ENCODE peak calls at places on chromosomes 4 and X, in four cellular contexts. X, Q, U and S are unnamed samples.

GRCh38 chr4:73703320-73703719 is 37.0 kb upstream of the CXCL8 start:
- DNase-seq in X (no peak), Q (no peak), U (no peak), S (no peak)

GRCh38 chr4:37561803-37562207 is 124.4 kb downstream of the RELL1 start:
- DNase-seq in X (no peak), Q (no peak), U (peak; percentile 4), S (peak; percentile 94)

GRCh38 chrX:101078716-101079115 is at the start of gene TMEM35A:
- DNase-seq in X (no peak), Q (peak; percentile 46), U (peak; percentile 49), S (no peak)

GRCh38 chrX:23699636-23700194 is 32.4 kb downstream of the PRDX4 start:
- DNase-seq in X (no peak), Q (peak; percentile 84), U (no peak), S (peak; percentile 31)

GRCh38 chr4:53916431-53916889 is 147.9 kb downstream of the CHIC2 start:
- DNase-seq in X (no peak), Q (no peak), U (no peak), S (peak; percentile 40)

GRCh38 chr4:152951348-152951747 is 15.2 kb downstream of the FHDC1 start:
- DNase-seq in X (no peak), Q (no peak), U (no peak), S (no peak)

GRCh38 chr4:121711263-121712000 is 14.7 kb upstream of the ANXA5 start:
- DNase-seq in X (peak; percentile 86), Q (peak; percentile 96), U (peak; percentile 96), S (peak; percentile 90)

GRCh38 chr4:8728536-8729407 is 136.2 kb downstream of the CPZ start:
- DNase-seq in X (no peak), Q (peak; percentile 12), U (no peak), S (no peak)

GRCh38 chr4:54487491-54487890 is 170.3 kb upstream of the KIT start:
- DNase-seq in X (no peak), Q (no peak), U (no peak), S (peak; percentile 80)

GRCh38 chr4:183918696-183919095 is 13.6 kb downstream of the STOX2 start:
- DNase-seq in X (no peak), Q (no peak), U (no peak), S (no peak)
- H2AFZ ChIP-seq in X (no peak overlapping the region), Q (no peak overlapping the region), U (no peak overlapping the region), S (no peak overlapping the region)

GRCh38 chr4:7303561-7303960 is 111.2 kb downstream of the SORCS2 start:
- DNase-seq in X (no peak), Q (no peak), U (no peak), S (no peak)
- H3K4me2 ChIP-seq in X (no peak overlapping the region), Q (no peak overlapping the region), U (no peak overlapping the region), S (no peak overlapping the region)

DNA sequence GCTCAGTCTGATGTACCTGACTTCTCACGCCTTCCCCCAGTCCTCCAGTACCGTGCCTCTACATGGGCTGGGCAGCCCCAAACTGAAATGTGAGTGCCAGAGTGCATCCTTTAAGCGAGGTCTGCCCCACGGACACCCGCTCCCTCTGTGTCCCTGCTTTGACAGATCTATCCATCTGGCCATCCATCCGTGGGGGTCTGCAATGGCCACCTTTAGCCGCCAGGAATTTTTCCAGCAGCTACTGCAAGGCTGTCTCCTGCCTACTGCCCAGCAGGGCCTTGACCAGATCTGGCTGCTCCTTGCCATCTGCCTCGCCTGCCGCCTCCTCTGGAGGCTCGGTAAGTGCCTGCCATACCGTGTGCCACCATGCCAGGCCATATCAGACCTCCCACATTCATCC is 827 bp downstream of the PORCN start:
- DNase-seq in X (no peak), Q (no peak), U (no peak), S (no peak)
- H2BK12ac ChIP-seq in X (no peak overlapping the region), Q (no peak overlapping the region), U (peak overlapping the region; percentile 54), S (no peak overlapping the region)

DNA sequence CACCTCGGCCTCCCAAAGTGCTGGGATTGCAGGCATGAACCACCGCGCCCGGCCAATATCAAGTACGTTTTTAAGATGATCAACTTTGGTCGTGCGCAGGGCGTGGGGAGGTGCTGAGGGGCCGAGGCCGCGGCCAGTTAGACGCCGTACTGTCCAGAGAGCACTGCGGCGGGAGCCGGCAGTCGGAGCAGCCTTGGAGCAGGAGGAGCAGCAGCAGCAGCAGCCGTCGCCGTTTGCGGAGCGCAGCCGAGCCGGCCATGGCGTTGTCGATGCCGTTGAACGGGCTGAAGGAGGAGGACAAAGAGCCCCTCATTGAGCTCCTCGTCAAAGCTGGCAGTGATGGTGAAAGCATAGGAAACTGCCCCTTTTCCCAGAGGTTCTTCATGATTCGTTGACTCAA is 8.5 kb upstream of the USP9X start:
- DNase-seq in X (no peak), Q (no peak), U (no peak), S (no peak)
- H2AFZ ChIP-seq in X (no peak overlapping the region), Q (no peak overlapping the region), U (no peak overlapping the region), S (no peak overlapping the region)

GRCh38 chr4:85051526-85051925 is 85.0 kb upstream of the WDFY3 start:
- DNase-seq in X (no peak), Q (no peak), U (no peak), S (no peak)
- H3K4me2 ChIP-seq in X (no peak overlapping the region), Q (no peak overlapping the region), U (no peak overlapping the region), S (no peak overlapping the region)

GRCh38 chr4:124936427-124936826 is 223.9 kb upstream of the ANKRD50 start:
- DNase-seq in X (no peak), Q (no peak), U (peak; percentile 54), S (no peak)
- H2BK12ac ChIP-seq in X (no peak overlapping the region), Q (no peak overlapping the region), U (no peak overlapping the region), S (no peak overlapping the region)

DNA sequence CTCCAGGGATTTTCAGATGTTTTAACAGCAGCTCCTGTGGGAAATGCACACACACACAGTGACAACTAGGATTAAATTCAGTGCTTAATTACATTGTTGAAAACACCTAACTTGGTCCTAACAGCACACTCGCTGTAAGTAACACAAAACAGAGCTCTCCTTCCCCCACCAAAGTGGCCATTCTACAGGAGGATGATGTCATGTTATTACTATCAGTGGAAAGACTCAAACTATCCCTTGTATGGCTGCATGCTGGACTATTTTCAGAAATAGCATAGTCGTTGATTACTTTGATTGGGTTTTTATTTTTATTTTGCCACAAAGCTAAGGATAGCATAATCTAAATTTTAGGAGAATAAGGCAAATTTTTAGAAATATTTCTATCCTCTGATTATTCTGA is 406.3 kb downstream of the SPRY1 start:
- DNase-seq in X (no peak), Q (no peak), U (no peak), S (no peak)
- H2AFZ ChIP-seq in X (no peak overlapping the region), Q (no peak overlapping the region), U (no peak overlapping the region), S (no peak overlapping the region)